ENCODE peak calls at places on chromosomes 5 and 9, in eight cellular contexts. K is sigmoid colon, H is K562, A is tibial nerve, D is transverse colon, B is ovary, U is H1, M is A549. W is an unnamed sample. For H3K4me1, the result is how much of the 10 kb centered on the place peaks cover.

GRCh38 chr5:167156446-167156845 is 1135.0 kb upstream of the WWC1 start:
- DNase-seq in K (peak), A (no peak), H (no peak), U (no peak), D (no peak), M (no peak), B (no peak), W (no peak)

GRCh38 chr9:7336356-7337075 is 463.1 kb downstream of the DMAC1 start:
- DNase-seq in K (no peak), H (no peak), D (no peak), M (peak), A (peak), U (no peak), B (no peak), W (no peak)

GRCh38 chr5:143314664-143315063 is 88.8 kb downstream of the NR3C1 start:
- DNase-seq in K (no peak), B (no peak), D (no peak), U (no peak), M (no peak), H (no peak), A (no peak), W (no peak)

GRCh38 chr5:174078416-174078815 is 32.9 kb downstream of the NSG2 start:
- DNase-seq in U (no peak), D (no peak), K (no peak), M (no peak), B (no peak), H (no peak), A (no peak), W (no peak)

GRCh38 chr9:26169684-26170083 is 491.4 kb upstream of the TUSC1 start:
- DNase-seq in K (no peak), M (peak), D (no peak), U (no peak), A (no peak), B (no peak), H (no peak), W (no peak)

GRCh38 chr9:36191290-36191645 is 547 bp downstream of the CLTA start:
- DNase-seq in A (peak), B (no peak), H (no peak), M (peak), K (peak), D (peak), U (no peak), W (no peak)

GRCh38 chr9:33125871-33126822 is 41.0 kb downstream of the B4GALT1 start:
- DNase-seq in A (no peak), U (no peak), B (no peak), D (no peak), M (peak), H (peak), K (peak), W (no peak)

GRCh38 chr9:126758916-126759576 is 45.8 kb upstream of the ZBTB43 start:
- DNase-seq in K (no peak), D (no peak), H (no peak), M (no peak), U (no peak), B (no peak), A (no peak), W (no peak)

GRCh38 chr9:63817622-63818518 is 1467.1 kb downstream of the FOXD4L5 start:
- DNase-seq in A (no peak), U (no peak), M (no peak), D (peak), K (peak), H (peak), B (peak), W (peak)

GRCh38 chr5:36655171-36655570 is 48.8 kb downstream of the SLC1A3 start:
- DNase-seq in M (no peak), H (no peak), D (no peak), K (peak), B (no peak), A (no peak), U (no peak), W (no peak)

GRCh38 chr5:164098979-164099378 is 593.6 kb downstream of the MAT2B start:
- DNase-seq in M (no peak), K (no peak), U (no peak), D (no peak), H (no peak), A (no peak), B (no peak), W (no peak)

GRCh38 chr5:635321-636055 is 23.3 kb downstream of the CEP72 start:
- DNase-seq in K (no peak), A (no peak), D (no peak), H (no peak), U (no peak), M (no peak), B (no peak), W (no peak)

GRCh38 chr9:89425921-89426388 is 72.0 kb downstream of the SEMA4D start:
- DNase-seq in D (no peak), U (no peak), K (no peak), M (no peak), H (no peak), B (no peak), A (no peak), W (no peak)

GRCh38 chr5:150777685-150778084 is 872 bp upstream of the SMIM3 start:
- DNase-seq in K (no peak), U (no peak), M (no peak), A (no peak), H (no peak), B (no peak), D (no peak), W (no peak)

GRCh38 chr9:108743901-108744371 is 111.8 kb downstream of the ACTL7B start:
- DNase-seq in B (no peak), U (no peak), H (no peak), A (no peak), D (no peak), M (peak), K (no peak), W (no peak)

GRCh38 chr5:56429110-56429561 is 196.0 kb upstream of the ANKRD55 start:
- DNase-seq in A (no peak), K (no peak), B (no peak), M (peak), U (no peak), D (no peak), H (no peak), W (no peak)

GRCh38 chr9:134971196-134971595 is 53.5 kb upstream of the FCN1 start:
- DNase-seq in A (no peak), K (peak), H (no peak), M (no peak), D (no peak), U (no peak), B (no peak), W (no peak)

GRCh38 chr5:157463621-157464407 is 3.8 kb downstream of the NIPAL4 start:
- DNase-seq in U (no peak), K (no peak), D (no peak), H (no peak), M (peak), B (no peak), A (no peak), W (no peak)

GRCh38 chr5:55850839-55851674 is at the start of gene IL31RA:
- DNase-seq in A (no peak), U (no peak), M (peak), H (no peak), B (no peak), D (no peak), K (no peak), W (no peak)

GRCh38 chr9:119639287-119639955 is 270.2 kb upstream of the BRINP1 start:
- DNase-seq in B (no peak), D (no peak), U (no peak), M (peak), K (no peak), H (no peak), A (no peak), W (no peak)

GRCh38 chr9:107809859-107810492 is 320.4 kb upstream of the KLF4 start:
- DNase-seq in A (no peak), B (no peak), M (peak), H (peak), K (no peak), D (peak), U (no peak), W (no peak)

GRCh38 chr5:179866241-179867078 is 7.8 kb upstream of the MRNIP start:
- DNase-seq in B (no peak), K (peak), M (peak), A (no peak), D (no peak), U (no peak), H (no peak), W (no peak)

GRCh38 chr5:39495294-39495693 is 70.5 kb upstream of the DAB2 start:
- DNase-seq in M (no peak), U (no peak), A (no peak), D (no peak), K (no peak), H (no peak), B (no peak), W (no peak)

GRCh38 chr5:61575103-61575502 is 243.0 kb downstream of the ZSWIM6 start:
- DNase-seq in M (peak), B (no peak), U (no peak), H (peak), A (no peak), D (no peak), K (no peak), W (no peak)

GRCh38 chr5:68444833-68445232 is 229.3 kb downstream of the PIK3R1 start:
- DNase-seq in B (no peak), H (no peak), K (no peak), D (no peak), M (no peak), A (no peak), U (no peak), W (no peak)

GRCh38 chr5:151264113-151264512 is 11.1 kb downstream of the GM2A start:
- DNase-seq in U (no peak), M (no peak), B (no peak), A (no peak), D (no peak), K (no peak), H (no peak), W (no peak)

GRCh38 chr9:124629600-124629999 is 122.4 kb upstream of the NR5A1 start:
- DNase-seq in H (no peak), M (no peak), U (no peak), B (no peak), K (no peak), A (no peak), D (no peak), W (no peak)

GRCh38 chr5:145531038-145531734 is 304.0 kb downstream of the PRELID2 start:
- DNase-seq in A (no peak), U (no peak), H (no peak), B (peak), K (no peak), D (peak), M (peak), W (no peak)

GRCh38 chr9:101736723-101737122 is 1.7 kb downstream of the GRIN3A start:
- DNase-seq in H (peak), D (no peak), U (no peak), M (no peak), K (no peak), A (no peak), B (peak), W (no peak)

GRCh38 chr9:126543490-126543889 is 70.2 kb upstream of the LMX1B start:
- DNase-seq in K (no peak), A (no peak), H (no peak), B (no peak), U (no peak), M (no peak), D (no peak), W (no peak)

GRCh38 chr5:915946-916345 is 23.3 kb downstream of the TRIP13 start:
- DNase-seq in M (no peak), U (no peak), B (peak), K (no peak), D (no peak), A (no peak), H (no peak), W (peak)

GRCh38 chr9:93225892-93226291 is 42.0 kb downstream of the WNK2 start:
- DNase-seq in K (no peak), U (no peak), A (no peak), M (no peak), H (no peak), B (no peak), D (no peak), W (no peak)
- H3K4me3 ChIP-seq in K (no peak), U (no peak), A (no peak), M (no peak), H (no peak), B (no peak), D (no peak), W (no peak)

DNA sequence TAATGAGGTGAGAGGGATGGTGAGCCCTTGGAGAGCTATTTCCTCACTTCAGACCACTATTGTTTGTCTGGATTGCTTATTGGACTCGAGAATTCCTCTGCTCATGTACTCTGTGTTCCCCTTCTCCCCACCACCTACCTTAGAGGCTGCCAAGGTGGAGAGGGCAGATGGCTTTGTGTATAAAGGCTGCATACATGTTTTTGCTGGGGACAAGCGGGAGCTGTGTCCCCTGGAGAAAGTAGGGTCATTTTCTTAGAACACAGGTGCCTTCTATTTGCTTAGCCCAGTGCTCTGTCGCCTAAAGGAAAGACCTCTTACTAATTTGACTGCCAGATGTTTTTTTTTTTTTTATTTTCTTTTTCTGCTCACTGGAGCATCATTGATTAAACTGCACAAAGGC is 29.7 kb downstream of the RASGRF2 start:
- DNase-seq in B (no peak), D (no peak), A (no peak), K (no peak), U (no peak), H (no peak), M (no peak), W (no peak)
- TF ChIP-seq EP300 in B (no peak), D (no peak), A (no peak), K (no peak), U (no peak), H (no peak), M (no peak), W (no peak)

GRCh38 chr5:76082790-76083554 is at the start of gene SV2C:
- DNase-seq in M (peak), H (no peak), B (peak), D (peak), U (no peak), K (no peak), A (no peak), W (no peak)
- H3K4me1 ChIP-seq in M (under half), H (under half), B (under half), D (under half), U (under half), K (under half), A (under half), W (under half)

GRCh38 chr5:37774912-37775483 is 64.8 kb downstream of the GDNF start:
- DNase-seq in U (no peak), B (no peak), A (no peak), M (peak), K (no peak), H (peak), D (no peak), W (no peak)

GRCh38 chr5:37771731-37772130 is 68.1 kb downstream of the GDNF start:
- DNase-seq in K (no peak), A (no peak), U (no peak), H (no peak), B (no peak), M (no peak), D (no peak), W (no peak)

GRCh38 chr5:37771203-37771611 is 68.6 kb downstream of the GDNF start:
- DNase-seq in H (no peak), U (no peak), D (no peak), A (no peak), K (peak), M (no peak), B (no peak), W (no peak)

GRCh38 chr5:37772255-37772654 is 67.6 kb downstream of the GDNF start:
- DNase-seq in U (no peak), K (no peak), H (no peak), A (no peak), B (no peak), D (no peak), M (no peak), W (no peak)

GRCh38 chr5:37773809-37774208 is 66.0 kb downstream of the GDNF start:
- DNase-seq in K (no peak), D (no peak), U (no peak), A (no peak), B (no peak), M (no peak), H (no peak), W (no peak)
- H3K4me3 ChIP-seq in K (no peak), D (no peak), U (no peak), A (no peak), B (no peak), M (no peak), H (no peak), W (no peak)

DNA sequence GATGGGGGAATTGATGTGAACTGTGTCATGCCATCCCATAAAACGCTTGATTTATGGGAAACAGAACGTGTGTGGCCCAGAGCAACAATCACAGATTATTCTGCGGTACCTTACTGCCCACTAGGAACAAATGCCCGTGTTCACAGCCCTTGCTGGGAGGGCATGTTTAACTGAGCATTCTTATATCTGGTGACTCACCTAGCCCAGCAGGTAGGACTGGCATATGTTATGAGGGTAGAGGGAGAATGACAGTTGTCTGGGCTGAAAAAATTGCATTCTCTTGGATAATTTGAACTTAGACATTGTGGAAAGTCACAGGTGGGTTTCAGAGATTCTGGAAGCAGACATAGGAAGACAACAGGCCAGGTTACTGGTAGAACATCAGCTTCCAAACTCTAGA is 460.6 kb downstream of the DMRT2 start:
- DNase-seq in K (no peak), U (no peak), A (no peak), H (no peak), D (no peak), B (no peak), M (no peak), W (no peak)
- TF ChIP-seq EP300 in K (no peak), U (no peak), A (no peak), H (no peak), D (no peak), B (no peak), M (no peak), W (no peak)

DNA sequence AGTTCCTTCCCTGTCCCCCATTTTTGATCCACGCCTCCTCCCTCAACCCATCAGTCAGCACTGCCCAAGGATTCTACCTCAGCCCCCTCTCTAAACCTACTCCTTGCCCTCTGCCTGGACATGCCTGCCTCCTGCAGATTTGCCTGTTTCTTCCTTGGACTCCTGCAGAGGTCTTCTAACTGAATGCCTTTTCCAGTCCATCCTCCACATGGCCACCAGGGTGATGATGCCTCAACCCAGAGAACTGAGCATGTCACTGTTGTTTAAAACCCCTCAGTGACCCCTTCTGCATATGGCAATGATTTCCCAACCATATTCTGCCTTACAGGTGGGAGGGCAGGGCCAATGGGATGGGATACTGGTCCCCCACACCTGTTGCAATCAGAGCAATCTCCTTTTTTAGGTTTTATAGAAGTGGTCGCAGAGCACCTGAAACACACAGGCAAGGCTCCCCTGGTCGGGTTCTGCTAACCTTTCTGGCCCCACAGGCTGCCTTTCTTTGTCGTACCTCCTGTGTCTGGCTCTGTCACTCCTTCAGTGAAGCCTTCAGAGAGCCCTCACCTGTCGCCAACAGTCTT is 9.3 kb downstream of the PHYKPL start:
- DNase-seq in D (no peak), U (no peak), K (no peak), B (no peak), M (no peak), H (no peak), A (no peak), W (no peak)
- H3K4me1 ChIP-seq in D (under half), U (under half), K (under half), B (under half), M (under half), H (under half), A (under half), W (under half)

GRCh38 chr9:20041717-20042116 is 252.9 kb upstream of the SLC24A2 start:
- DNase-seq in K (no peak), B (no peak), U (no peak), H (no peak), D (no peak), M (no peak), A (no peak), W (no peak)

GRCh38 chr9:20043461-20043860 is 254.6 kb upstream of the SLC24A2 start:
- DNase-seq in U (no peak), M (no peak), D (no peak), A (no peak), H (no peak), B (no peak), K (no peak), W (no peak)

GRCh38 chr9:20044686-20045085 is 255.8 kb upstream of the SLC24A2 start:
- DNase-seq in K (no peak), B (no peak), H (no peak), A (no peak), U (no peak), M (no peak), D (no peak), W (no peak)

GRCh38 chr9:20042312-20042711 is 253.5 kb upstream of the SLC24A2 start:
- DNase-seq in U (no peak), M (no peak), A (no peak), H (no peak), K (no peak), B (no peak), D (no peak), W (no peak)

GRCh38 chr9:20043035-20043434 is 254.2 kb upstream of the SLC24A2 start:
- DNase-seq in U (no peak), H (no peak), M (no peak), B (no peak), D (no peak), A (no peak), K (no peak), W (no peak)
- H3K4me3 ChIP-seq in U (no peak), H (no peak), M (no peak), B (no peak), D (no peak), A (no peak), K (no peak), W (no peak)

W was measured in upper lobe of left lung.